ENCODE peak calls at places on chromosomes 16 and 17, in four cellular contexts. P is cardiac fibroblast; U is stimulated activated CD4-positive, alpha-beta T cell treated with anti-CD3 and anti-CD28 coated beads, Interleukin-1b, Interleukin-23, amount 100 ng/mL, for 48 hours; T is left lung. D is an unnamed sample.
A peak's percentile ranks its signal among the peaks of the same experiment; 100 is the strongest.

GRCh38 chr17:81345211-81346089 is 49.8 kb upstream of the BAHCC1 start:
- DNase-seq in P (peak; percentile 95), U (peak; percentile 62), T (peak; percentile 95), D (peak; percentile 96)

GRCh38 chr16:53132406-53132805 is 77.6 kb downstream of the CHD9 start:
- DNase-seq in P (peak; percentile 35), U (no peak), T (no peak), D (no peak)

GRCh38 chr16:55010492-55011260 is 80.0 kb downstream of the IRX5 start:
- DNase-seq in P (no peak), U (no peak), T (no peak), D (no peak)

GRCh38 chr17:64747938-64748540 is 85.9 kb upstream of the SMURF2 start:
- DNase-seq in P (peak; percentile 83), U (no peak), T (no peak), D (no peak)

GRCh38 chr16:19119564-19119963 is 5.8 kb downstream of the ITPRIPL2 start:
- DNase-seq in P (peak; percentile 86), U (no peak), T (no peak), D (no peak)

GRCh38 chr17:36920032-36921000 is 17.0 kb upstream of the LHX1 start:
- DNase-seq in P (no peak), U (no peak), T (no peak), D (no peak)

GRCh38 chr16:27625050-27625697 is 75.2 kb downstream of the KATNIP start:
- DNase-seq in P (peak; percentile 89), U (no peak), T (no peak), D (no peak)

GRCh38 chr17:1755252-1755992 is 6.4 kb upstream of the SERPINF1 start:
- DNase-seq in P (no peak), U (no peak), T (no peak), D (no peak)

GRCh38 chr16:78283668-78284251 is 184.3 kb downstream of the WWOX start:
- DNase-seq in P (no peak), U (no peak), T (no peak), D (no peak)

GRCh38 chr17:8189041-8189710 is 804 bp downstream of the BORCS6 start:
- DNase-seq in P (no peak), U (no peak), T (peak; percentile 79), D (peak; percentile 77)

GRCh38 chr17:57080708-57081107 is 4.3 kb upstream of the AKAP1 start:
- DNase-seq in P (no peak), U (no peak), T (no peak), D (no peak)

GRCh38 chr17:74239169-74239568 is 25.8 kb downstream of the TTYH2 start:
- DNase-seq in P (peak; percentile 80), U (no peak), T (no peak), D (no peak)

GRCh38 chr16:71807905-71808592 is 585 bp downstream of the AP1G1 start:
- DNase-seq in P (peak; percentile 19), U (peak; percentile 52), T (no peak), D (no peak)

GRCh38 chr17:42023524-42024349 is 3.8 kb downstream of the NKIRAS2 start:
- DNase-seq in P (peak; percentile 18), U (no peak), T (peak; percentile 90), D (no peak)

GRCh38 chr17:76048711-76049110 is 21.6 kb upstream of the EVPL start:
- DNase-seq in P (no peak), U (no peak), T (no peak), D (no peak)

GRCh38 chr17:66493283-66494019 is 191.0 kb downstream of the PRKCA start:
- DNase-seq in P (peak; percentile 80), U (no peak), T (no peak), D (no peak)

GRCh38 chr17:58320570-58321323 is 7.8 kb downstream of the TSPOAP1 start:
- DNase-seq in P (no peak), U (no peak), T (no peak), D (no peak)

GRCh38 chr16:67456383-67457140 is 24.4 kb downstream of the ATP6V0D1 start:
- DNase-seq in P (peak; percentile 82), U (no peak), T (no peak), D (peak; percentile 90)

GRCh38 chr16:81036751-81037350 is 1.2 kb downstream of the ATMIN start:
- DNase-seq in P (peak; percentile 3), U (no peak), T (no peak), D (no peak)

GRCh38 chr17:41553987-41554680 is 17.7 kb downstream of the KRT9 start:
- DNase-seq in P (no peak), U (no peak), T (no peak), D (no peak)

GRCh38 chr17:43171761-43172487 is 910 bp downstream of the NBR1 start:
- DNase-seq in P (peak; percentile 95), U (no peak), T (no peak), D (no peak)

GRCh38 chr16:3364774-3365427 is 9.2 kb downstream of the OR2C1 start:
- DNase-seq in P (peak; percentile 96), U (peak; percentile 93), T (peak; percentile 87), D (peak; percentile 66)

GRCh38 chr16:16009396-16009795 is 60.0 kb downstream of the ABCC1 start:
- DNase-seq in P (no peak), U (no peak), T (no peak), D (no peak)

GRCh38 chr16:88762258-88762870 is 22.7 kb downstream of the PIEZO1 start:
- DNase-seq in P (no peak), U (no peak), T (no peak), D (no peak)

D was measured in suprapubic skin.